ENCODE peak calls at places on chromosome 20, in seven cellular contexts. One of them, this sample, is unnamed.

GRCh38 chr20:22678678-22679077 is 94.3 kb upstream of the FOXA2 start:
- DNase-seq in CD8-positive, alpha-beta T cell: no peak
- DNase-seq in fibroblast of mammary gland: no peak
- DNase-seq in AG10803: no peak
- DNase-seq in transverse colon: no peak
- DNase-seq in activated B cell treated with CpG ODN at 0.5 μM for 24 hours: no peak
- DNase-seq in left lung: no peak
- DNase-seq in this sample: no peak

GRCh38 chr20:32806356-32806755 is 13.4 kb upstream of the MAPRE1 start:
- DNase-seq in CD8-positive, alpha-beta T cell: no peak
- DNase-seq in fibroblast of mammary gland: no peak
- DNase-seq in AG10803: no peak
- DNase-seq in transverse colon: no peak
- DNase-seq in activated B cell treated with CpG ODN at 0.5 μM for 24 hours: no peak
- DNase-seq in left lung: no peak
- DNase-seq in this sample: no peak

GRCh38 chr20:4592316-4593148 is 129.2 kb upstream of the PRND start:
- DNase-seq in CD8-positive, alpha-beta T cell: peak
- DNase-seq in fibroblast of mammary gland: peak
- DNase-seq in AG10803: peak
- DNase-seq in transverse colon: peak
- DNase-seq in activated B cell treated with CpG ODN at 0.5 μM for 24 hours: peak
- DNase-seq in left lung: peak
- DNase-seq in this sample: peak

GRCh38 chr20:25020901-25021301 is 28.4 kb upstream of the APMAP start:
- DNase-seq in CD8-positive, alpha-beta T cell: no peak
- DNase-seq in fibroblast of mammary gland: no peak
- DNase-seq in AG10803: no peak
- DNase-seq in transverse colon: peak
- DNase-seq in activated B cell treated with CpG ODN at 0.5 μM for 24 hours: no peak
- DNase-seq in left lung: no peak
- DNase-seq in this sample: no peak

GRCh38 chr20:53652090-53652858 is 58.6 kb upstream of the ZNF217 start:
- DNase-seq in CD8-positive, alpha-beta T cell: no peak
- DNase-seq in fibroblast of mammary gland: peak
- DNase-seq in AG10803: no peak
- DNase-seq in transverse colon: no peak
- DNase-seq in activated B cell treated with CpG ODN at 0.5 μM for 24 hours: no peak
- DNase-seq in left lung: no peak
- DNase-seq in this sample: no peak

GRCh38 chr20:47136782-47137181 is 219.7 kb downstream of the ZMYND8 start:
- DNase-seq in CD8-positive, alpha-beta T cell: no peak
- DNase-seq in fibroblast of mammary gland: no peak
- DNase-seq in AG10803: no peak
- DNase-seq in transverse colon: no peak
- DNase-seq in activated B cell treated with CpG ODN at 0.5 μM for 24 hours: no peak
- DNase-seq in left lung: no peak
- DNase-seq in this sample: no peak

GRCh38 chr20:20711413-20711812 is 1.0 kb downstream of the RALGAPA2 start:
- DNase-seq in CD8-positive, alpha-beta T cell: no peak
- DNase-seq in fibroblast of mammary gland: no peak
- DNase-seq in AG10803: no peak
- DNase-seq in transverse colon: peak
- DNase-seq in activated B cell treated with CpG ODN at 0.5 μM for 24 hours: peak
- DNase-seq in left lung: no peak
- DNase-seq in this sample: no peak

GRCh38 chr20:54611701-54612487 is 136.5 kb downstream of the DOK5 start:
- DNase-seq in CD8-positive, alpha-beta T cell: no peak
- DNase-seq in fibroblast of mammary gland: peak
- DNase-seq in AG10803: no peak
- DNase-seq in transverse colon: no peak
- DNase-seq in activated B cell treated with CpG ODN at 0.5 μM for 24 hours: no peak
- DNase-seq in left lung: no peak
- DNase-seq in this sample: no peak

GRCh38 chr20:24989162-24989561 is 3.4 kb downstream of the APMAP start:
- DNase-seq in CD8-positive, alpha-beta T cell: no peak
- DNase-seq in fibroblast of mammary gland: no peak
- DNase-seq in AG10803: no peak
- DNase-seq in transverse colon: no peak
- DNase-seq in activated B cell treated with CpG ODN at 0.5 μM for 24 hours: no peak
- DNase-seq in left lung: no peak
- DNase-seq in this sample: no peak

GRCh38 chr20:23086056-23086551 is at the start of gene CD93:
- DNase-seq in CD8-positive, alpha-beta T cell: no peak
- DNase-seq in fibroblast of mammary gland: no peak
- DNase-seq in AG10803: no peak
- DNase-seq in transverse colon: no peak
- DNase-seq in activated B cell treated with CpG ODN at 0.5 μM for 24 hours: no peak
- DNase-seq in left lung: peak
- DNase-seq in this sample: no peak

GRCh38 chr20:50224553-50225255 is 34.1 kb downstream of the CEBPB start:
- DNase-seq in CD8-positive, alpha-beta T cell: no peak
- DNase-seq in fibroblast of mammary gland: peak
- DNase-seq in AG10803: peak
- DNase-seq in transverse colon: peak
- DNase-seq in activated B cell treated with CpG ODN at 0.5 μM for 24 hours: no peak
- DNase-seq in left lung: no peak
- DNase-seq in this sample: no peak

GRCh38 chr20:32742322-32743236 is 688 bp downstream of the COMMD7 start:
- DNase-seq in CD8-positive, alpha-beta T cell: no peak
- DNase-seq in fibroblast of mammary gland: no peak
- DNase-seq in AG10803: no peak
- DNase-seq in transverse colon: no peak
- DNase-seq in activated B cell treated with CpG ODN at 0.5 μM for 24 hours: peak
- DNase-seq in left lung: no peak
- DNase-seq in this sample: no peak

GRCh38 chr20:48635361-48635760 is 192.4 kb downstream of the PREX1 start:
- DNase-seq in CD8-positive, alpha-beta T cell: no peak
- DNase-seq in fibroblast of mammary gland: no peak
- DNase-seq in AG10803: no peak
- DNase-seq in transverse colon: no peak
- DNase-seq in activated B cell treated with CpG ODN at 0.5 μM for 24 hours: no peak
- DNase-seq in left lung: peak
- DNase-seq in this sample: no peak

GRCh38 chr20:49983123-49983847 is 505 bp downstream of the SNAI1 start:
- DNase-seq in CD8-positive, alpha-beta T cell: no peak
- DNase-seq in fibroblast of mammary gland: no peak
- DNase-seq in AG10803: no peak
- DNase-seq in transverse colon: no peak
- DNase-seq in activated B cell treated with CpG ODN at 0.5 μM for 24 hours: no peak
- DNase-seq in left lung: peak
- DNase-seq in this sample: no peak

GRCh38 chr20:21435576-21435975 is 38.2 kb upstream of the NKX2-4 start:
- DNase-seq in CD8-positive, alpha-beta T cell: no peak
- DNase-seq in fibroblast of mammary gland: no peak
- DNase-seq in AG10803: peak
- DNase-seq in transverse colon: no peak
- DNase-seq in activated B cell treated with CpG ODN at 0.5 μM for 24 hours: no peak
- DNase-seq in left lung: no peak
- DNase-seq in this sample: no peak

GRCh38 chr20:43976577-43976976 is 61.9 kb downstream of the TOX2 start:
- DNase-seq in CD8-positive, alpha-beta T cell: no peak
- DNase-seq in fibroblast of mammary gland: no peak
- DNase-seq in AG10803: no peak
- DNase-seq in transverse colon: no peak
- DNase-seq in activated B cell treated with CpG ODN at 0.5 μM for 24 hours: no peak
- DNase-seq in left lung: no peak
- DNase-seq in this sample: no peak

GRCh38 chr20:64047968-64048401 is 1.5 kb downstream of the SOX18 start:
- DNase-seq in CD8-positive, alpha-beta T cell: no peak
- DNase-seq in fibroblast of mammary gland: no peak
- DNase-seq in AG10803: no peak
- DNase-seq in transverse colon: no peak
- DNase-seq in activated B cell treated with CpG ODN at 0.5 μM for 24 hours: no peak
- DNase-seq in left lung: no peak
- DNase-seq in this sample: no peak

GRCh38 chr20:64048402-64049044 is 916 bp downstream of the SOX18 start:
- DNase-seq in CD8-positive, alpha-beta T cell: no peak
- DNase-seq in fibroblast of mammary gland: no peak
- DNase-seq in AG10803: no peak
- DNase-seq in transverse colon: no peak
- DNase-seq in activated B cell treated with CpG ODN at 0.5 μM for 24 hours: no peak
- DNase-seq in left lung: no peak
- DNase-seq in this sample: no peak

GRCh38 chr20:64050261-64051032 is 1.0 kb upstream of the SOX18 start:
- DNase-seq in CD8-positive, alpha-beta T cell: no peak
- DNase-seq in fibroblast of mammary gland: no peak
- DNase-seq in AG10803: no peak
- DNase-seq in transverse colon: no peak
- DNase-seq in activated B cell treated with CpG ODN at 0.5 μM for 24 hours: no peak
- DNase-seq in left lung: no peak
- DNase-seq in this sample: no peak

GRCh38 chr20:64049887-64050260 is 435 bp upstream of the SOX18 start:
- DNase-seq in CD8-positive, alpha-beta T cell: no peak
- DNase-seq in fibroblast of mammary gland: no peak
- DNase-seq in AG10803: no peak
- DNase-seq in transverse colon: no peak
- DNase-seq in activated B cell treated with CpG ODN at 0.5 μM for 24 hours: no peak
- DNase-seq in left lung: no peak
- DNase-seq in this sample: no peak

DNA sequence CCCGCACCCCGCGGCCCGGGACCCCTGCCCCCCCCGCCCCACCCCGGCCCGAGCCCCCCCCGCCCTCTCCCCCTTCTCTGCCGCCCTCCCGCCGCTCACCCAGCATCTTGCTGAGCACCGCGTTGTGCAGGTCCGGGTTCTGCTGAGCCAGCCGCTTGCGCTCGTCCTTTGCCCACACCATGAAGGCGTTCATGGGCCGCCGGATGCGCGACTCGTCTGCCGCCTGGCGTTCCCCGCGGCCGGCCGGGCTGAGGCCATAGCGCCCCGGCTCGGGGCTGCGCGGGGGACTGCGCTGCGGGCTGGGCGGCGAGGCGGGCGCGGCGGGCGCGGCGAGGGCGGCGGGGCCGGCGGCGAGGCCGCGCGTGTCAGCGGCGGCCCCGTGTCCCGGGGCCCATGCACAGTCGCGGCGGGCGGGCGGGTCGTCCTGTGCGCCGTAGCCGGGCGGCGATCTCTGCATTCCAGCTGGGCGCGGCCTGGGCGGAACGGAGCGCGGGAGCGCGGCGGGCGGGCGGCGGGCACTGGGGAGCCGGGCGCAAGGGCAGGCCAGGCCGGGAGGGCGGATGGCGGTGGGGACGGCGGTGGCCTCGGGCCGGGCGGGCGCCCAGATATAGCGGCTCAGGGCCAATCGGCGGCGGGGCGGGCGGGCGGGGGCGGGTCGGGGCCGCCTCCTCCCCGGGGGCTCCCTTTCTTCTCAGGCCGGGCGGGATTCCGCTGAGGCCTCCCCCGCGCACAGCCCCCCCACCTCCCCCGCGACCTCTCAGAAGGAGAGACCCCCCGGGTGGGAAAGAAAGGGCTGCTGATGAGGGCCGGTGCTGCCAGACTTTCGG is at the start of gene SOX18:
- DNase-seq in CD8-positive, alpha-beta T cell: no peak
- DNase-seq in fibroblast of mammary gland: peak
- DNase-seq in AG10803: no peak
- DNase-seq in transverse colon: no peak
- DNase-seq in activated B cell treated with CpG ODN at 0.5 μM for 24 hours: no peak
- DNase-seq in left lung: no peak
- DNase-seq in this sample: peak
- TF ChIP-seq CTCF in CD8-positive, alpha-beta T cell: no peak
- TF ChIP-seq CTCF in fibroblast of mammary gland: no peak
- TF ChIP-seq CTCF in AG10803: no peak
- TF ChIP-seq CTCF in transverse colon: no peak
- TF ChIP-seq CTCF in activated B cell treated with CpG ODN at 0.5 μM for 24 hours: no peak
- TF ChIP-seq CTCF in left lung: no peak
- TF ChIP-seq CTCF in this sample: no peak

DNA sequence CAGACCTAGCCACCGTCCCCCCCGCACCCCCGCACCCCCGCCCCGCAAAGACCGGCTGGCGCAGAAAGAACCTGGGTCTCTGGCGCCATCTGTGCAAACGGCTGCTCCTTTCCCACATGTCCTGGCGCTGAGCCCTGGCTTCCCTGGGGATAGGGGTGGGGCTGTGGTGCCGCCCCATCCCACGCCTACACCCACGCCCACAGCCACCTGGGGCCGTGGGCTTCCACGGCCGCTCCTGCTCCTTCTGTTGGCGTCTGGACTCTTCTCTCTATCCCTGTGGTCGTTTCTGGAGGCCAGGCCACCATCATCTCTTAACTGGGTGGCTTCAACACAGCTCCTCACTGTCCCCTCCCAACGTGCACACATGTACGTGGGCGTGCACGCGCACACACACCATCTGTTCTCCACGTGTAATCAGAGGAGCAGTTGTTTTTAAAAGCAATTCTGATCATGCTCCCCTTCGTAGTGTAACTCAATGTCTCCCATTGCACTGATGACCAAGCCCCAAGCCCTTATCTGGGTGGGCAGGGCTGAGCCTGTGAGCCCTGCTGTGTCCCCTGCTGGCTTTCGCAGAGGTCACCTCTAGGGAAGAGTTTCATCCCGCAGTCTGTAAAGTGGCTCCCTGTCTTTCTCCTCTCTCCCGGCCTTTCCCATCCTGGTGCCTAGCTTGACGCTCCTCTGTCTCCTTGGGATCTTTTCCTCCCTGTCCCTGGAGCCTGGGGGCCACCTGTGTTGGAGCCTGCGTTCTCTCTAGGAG is 31.9 kb upstream of the FAM83D start:
- DNase-seq in CD8-positive, alpha-beta T cell: no peak
- DNase-seq in fibroblast of mammary gland: peak
- DNase-seq in AG10803: no peak
- DNase-seq in transverse colon: no peak
- DNase-seq in activated B cell treated with CpG ODN at 0.5 μM for 24 hours: no peak
- DNase-seq in left lung: no peak
- DNase-seq in this sample: no peak
- TF ChIP-seq CTCF in CD8-positive, alpha-beta T cell: peak
- TF ChIP-seq CTCF in fibroblast of mammary gland: no peak
- TF ChIP-seq CTCF in AG10803: no peak
- TF ChIP-seq CTCF in transverse colon: no peak
- TF ChIP-seq CTCF in activated B cell treated with CpG ODN at 0.5 μM for 24 hours: no peak
- TF ChIP-seq CTCF in left lung: peak
- TF ChIP-seq CTCF in this sample: no peak

DNA sequence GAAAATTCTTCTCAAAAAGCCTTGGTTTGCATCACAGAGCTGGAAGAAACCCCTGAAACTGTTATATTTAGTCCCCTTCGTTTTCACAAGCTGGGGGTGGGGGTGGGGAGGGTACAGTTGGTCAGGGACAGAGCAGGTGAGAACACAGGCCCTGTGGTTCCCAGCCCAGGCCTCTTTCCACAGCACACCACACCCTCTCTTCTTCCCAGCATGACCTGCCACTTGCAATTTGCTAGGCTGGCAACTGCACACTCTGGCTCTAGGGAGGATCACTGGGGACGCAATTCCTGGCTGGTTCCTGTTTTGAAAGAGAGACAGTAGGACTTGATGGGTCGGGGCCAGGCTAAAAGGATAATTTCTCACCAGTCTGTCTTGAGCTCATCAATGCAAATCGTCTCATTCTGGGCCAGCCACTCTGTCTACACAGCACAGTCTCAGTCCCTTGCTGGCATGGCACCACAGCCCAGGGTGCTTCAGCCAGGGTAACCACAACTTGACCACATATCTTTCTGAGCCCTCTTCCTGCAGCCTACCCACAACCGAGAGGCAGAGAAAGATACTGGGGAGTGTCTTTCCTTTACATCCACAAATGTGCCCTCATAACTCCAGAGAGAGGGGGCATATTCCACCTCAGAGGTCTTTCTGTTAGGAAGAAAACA is 41.6 kb upstream of the EMILIN3 start:
- DNase-seq in CD8-positive, alpha-beta T cell: no peak
- DNase-seq in fibroblast of mammary gland: no peak
- DNase-seq in AG10803: no peak
- DNase-seq in transverse colon: peak
- DNase-seq in activated B cell treated with CpG ODN at 0.5 μM for 24 hours: no peak
- DNase-seq in left lung: no peak
- DNase-seq in this sample: no peak
- TF ChIP-seq CTCF in CD8-positive, alpha-beta T cell: no peak
- TF ChIP-seq CTCF in fibroblast of mammary gland: no peak
- TF ChIP-seq CTCF in AG10803: no peak
- TF ChIP-seq CTCF in transverse colon: no peak
- TF ChIP-seq CTCF in activated B cell treated with CpG ODN at 0.5 μM for 24 hours: no peak
- TF ChIP-seq CTCF in left lung: no peak
- TF ChIP-seq CTCF in this sample: no peak

GRCh38 chr20:45235995-45236394 is 14.8 kb downstream of the SEMG2 start:
- DNase-seq in CD8-positive, alpha-beta T cell: no peak
- DNase-seq in fibroblast of mammary gland: no peak
- DNase-seq in AG10803: no peak
- DNase-seq in transverse colon: no peak
- DNase-seq in activated B cell treated with CpG ODN at 0.5 μM for 24 hours: no peak
- DNase-seq in left lung: peak
- DNase-seq in this sample: peak
- TF ChIP-seq CTCF in CD8-positive, alpha-beta T cell: no peak
- TF ChIP-seq CTCF in fibroblast of mammary gland: peak
- TF ChIP-seq CTCF in AG10803: peak
- TF ChIP-seq CTCF in transverse colon: peak
- TF ChIP-seq CTCF in activated B cell treated with CpG ODN at 0.5 μM for 24 hours: no peak
- TF ChIP-seq CTCF in left lung: peak
- TF ChIP-seq CTCF in this sample: peak

This sample was measured in Calu3.